ENCODE peak calls at places on chromosomes 6 and 20, in six cellular contexts. X is OCI-LY7, C is psoas muscle, B is astrocyte of the spinal cord, N is WTC11, H is HFF-Myc. W is an unnamed sample.

GRCh38 chr20:34624628-34625027 is 52.3 kb downstream of the PIGU start:
- DNase-seq in C (no peak), N (no peak), X (no peak), H (no peak), B (no peak), W (no peak)

GRCh38 chr6:20893415-20893814 is 359.2 kb downstream of the CDKAL1 start:
- DNase-seq in N (no peak), B (no peak), X (no peak), H (no peak), C (no peak), W (no peak)

GRCh38 chr6:56474531-56474930 is 168.2 kb downstream of the DST start:
- DNase-seq in H (no peak), X (no peak), N (no peak), C (no peak), B (no peak), W (no peak)

GRCh38 chr6:156994215-156995076 is 217.3 kb downstream of the ARID1B start:
- DNase-seq in C (peak), B (no peak), N (no peak), H (no peak), X (no peak), W (no peak)

GRCh38 chr6:90413867-90414266 is 117.2 kb upstream of the BACH2 start:
- DNase-seq in C (no peak), X (peak), N (peak), H (no peak), B (peak), W (peak)

GRCh38 chr6:10532392-10532791 is 11.2 kb downstream of the GCNT2 start:
- DNase-seq in C (no peak), H (no peak), B (no peak), N (no peak), X (peak), W (no peak)

GRCh38 chr20:24910461-24910860 is 38.6 kb upstream of the CST7 start:
- DNase-seq in B (no peak), N (no peak), X (no peak), H (no peak), C (no peak), W (peak)

GRCh38 chr6:87421576-87421975 is 13.8 kb downstream of the CFAP206 start:
- DNase-seq in H (no peak), C (no peak), N (no peak), X (no peak), B (no peak), W (no peak)

GRCh38 chr20:25067102-25067987 is 9.4 kb upstream of the ACSS1 start:
- DNase-seq in N (peak), H (no peak), X (no peak), B (no peak), C (no peak), W (no peak)

GRCh38 chr6:93550551-93551276 is 131.4 kb upstream of the EPHA7 start:
- DNase-seq in X (no peak), B (peak), C (no peak), H (no peak), N (no peak), W (no peak)

GRCh38 chr6:11251553-11252358 is 19.3 kb upstream of the NEDD9 start:
- DNase-seq in C (peak), N (no peak), H (no peak), X (no peak), B (peak), W (no peak)

GRCh38 chr20:6007094-6007528 is 46.7 kb downstream of the LRRN4 start:
- DNase-seq in B (no peak), H (no peak), N (no peak), X (peak), C (no peak), W (no peak)

GRCh38 chr20:52201395-52201794 is 9.8 kb upstream of the ZFP64 start:
- DNase-seq in X (no peak), B (no peak), H (no peak), N (no peak), C (no peak), W (no peak)

GRCh38 chr6:7993399-7993798 is 70.8 kb downstream of the BLOC1S5 start:
- DNase-seq in C (no peak), H (no peak), X (no peak), N (no peak), B (no peak), W (no peak)

GRCh38 chr6:7996538-7997225 is 67.5 kb downstream of the BLOC1S5 start:
- DNase-seq in B (peak), H (no peak), C (no peak), X (no peak), N (no peak), W (no peak)

GRCh38 chr6:7993952-7994351 is 70.2 kb downstream of the BLOC1S5 start:
- DNase-seq in H (no peak), N (no peak), C (no peak), B (no peak), X (peak), W (no peak)

GRCh38 chr6:7991536-7991935 is 72.7 kb downstream of the BLOC1S5 start:
- DNase-seq in N (no peak), H (no peak), B (no peak), C (no peak), X (no peak), W (no peak)

DNA sequence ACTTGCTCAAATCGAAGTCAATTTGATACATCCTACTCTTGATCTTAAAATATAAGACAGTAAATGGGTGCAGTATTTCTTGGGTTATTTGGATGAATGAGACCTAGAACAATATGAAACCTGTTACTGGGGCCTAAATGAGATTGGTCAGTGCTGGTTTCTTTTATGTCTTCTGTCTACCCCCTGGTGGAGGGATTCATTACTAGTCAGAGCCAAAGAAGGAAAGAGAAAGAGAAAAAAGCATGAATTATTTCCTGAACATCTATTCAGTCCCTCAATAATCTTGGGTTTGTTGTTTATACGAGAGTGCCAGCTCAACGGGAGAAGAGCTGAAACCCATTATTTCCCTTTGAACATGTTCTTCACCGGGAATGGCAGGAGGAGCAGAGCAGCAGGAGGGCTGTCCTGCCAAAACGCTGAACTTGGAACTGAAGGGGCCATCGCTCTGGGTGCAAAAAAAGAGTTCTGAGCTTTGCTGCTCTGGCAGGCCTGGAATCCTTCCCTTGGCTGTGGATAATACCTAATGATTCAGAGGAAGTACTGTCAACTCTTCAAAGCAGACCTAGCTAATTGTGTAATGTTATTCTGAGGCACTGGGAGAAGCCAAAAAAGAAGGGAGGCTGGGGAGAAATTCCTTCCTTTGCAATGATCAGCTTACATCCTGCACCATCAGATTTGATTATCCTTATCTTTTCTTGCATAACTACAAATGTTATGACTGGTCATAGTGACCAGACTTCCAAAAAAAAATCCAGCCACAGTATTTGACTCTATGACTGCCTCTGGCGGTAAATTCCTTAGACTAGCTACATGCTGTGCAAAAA is 72.0 kb downstream of the BLOC1S5 start:
- DNase-seq in C (peak), H (no peak), N (no peak), X (peak), B (peak), W (peak)
- TF ChIP-seq CTCF in C (peak), H (peak), N (no peak), X (peak), B (peak), W (peak)

DNA sequence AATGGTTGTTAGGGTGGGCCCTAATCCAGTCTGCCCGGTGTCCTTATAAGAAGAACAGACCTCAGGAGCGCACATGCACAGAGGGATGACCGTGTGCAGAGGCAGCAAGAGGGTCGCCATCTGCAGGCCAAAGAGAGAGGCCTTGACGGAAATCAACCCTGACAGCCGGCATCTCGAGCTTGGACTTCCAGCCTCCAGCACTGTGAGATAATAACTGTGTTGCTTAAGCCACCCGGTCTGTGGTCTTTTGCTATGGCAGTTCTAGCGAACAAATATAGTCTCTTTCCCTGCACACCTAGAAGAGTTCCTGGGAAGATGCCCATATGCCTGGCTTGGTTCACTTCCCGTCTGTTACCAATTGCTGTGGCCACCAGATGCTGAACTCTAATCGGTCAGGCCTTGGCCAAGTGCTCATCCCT is 35.3 kb upstream of the PTGIS start:
- DNase-seq in C (peak), X (peak), B (peak), N (peak), H (no peak), W (no peak)
- TF ChIP-seq CTCF in C (peak), X (peak), B (peak), N (no peak), H (peak), W (no peak)

GRCh38 chr20:23245553-23246128 is 105.0 kb upstream of the NXT1 start:
- DNase-seq in H (no peak), C (peak), X (peak), B (peak), N (peak), W (peak)
- TF ChIP-seq CTCF in H (peak), C (peak), X (peak), B (peak), N (peak), W (peak)

GRCh38 chr6:138605958-138606357 is 106.7 kb upstream of the NHSL1 start:
- DNase-seq in N (no peak), X (no peak), C (no peak), B (no peak), H (no peak), W (no peak)

GRCh38 chr6:138608896-138609295 is 109.6 kb upstream of the NHSL1 start:
- DNase-seq in H (no peak), C (no peak), B (no peak), N (no peak), X (no peak), W (no peak)

GRCh38 chr6:138610816-138611215 is 111.5 kb upstream of the NHSL1 start:
- DNase-seq in N (no peak), H (no peak), X (no peak), C (no peak), B (no peak), W (no peak)

GRCh38 chr6:138609801-138610430 is 110.6 kb upstream of the NHSL1 start:
- DNase-seq in C (no peak), N (no peak), B (peak), H (no peak), X (no peak), W (no peak)

DNA sequence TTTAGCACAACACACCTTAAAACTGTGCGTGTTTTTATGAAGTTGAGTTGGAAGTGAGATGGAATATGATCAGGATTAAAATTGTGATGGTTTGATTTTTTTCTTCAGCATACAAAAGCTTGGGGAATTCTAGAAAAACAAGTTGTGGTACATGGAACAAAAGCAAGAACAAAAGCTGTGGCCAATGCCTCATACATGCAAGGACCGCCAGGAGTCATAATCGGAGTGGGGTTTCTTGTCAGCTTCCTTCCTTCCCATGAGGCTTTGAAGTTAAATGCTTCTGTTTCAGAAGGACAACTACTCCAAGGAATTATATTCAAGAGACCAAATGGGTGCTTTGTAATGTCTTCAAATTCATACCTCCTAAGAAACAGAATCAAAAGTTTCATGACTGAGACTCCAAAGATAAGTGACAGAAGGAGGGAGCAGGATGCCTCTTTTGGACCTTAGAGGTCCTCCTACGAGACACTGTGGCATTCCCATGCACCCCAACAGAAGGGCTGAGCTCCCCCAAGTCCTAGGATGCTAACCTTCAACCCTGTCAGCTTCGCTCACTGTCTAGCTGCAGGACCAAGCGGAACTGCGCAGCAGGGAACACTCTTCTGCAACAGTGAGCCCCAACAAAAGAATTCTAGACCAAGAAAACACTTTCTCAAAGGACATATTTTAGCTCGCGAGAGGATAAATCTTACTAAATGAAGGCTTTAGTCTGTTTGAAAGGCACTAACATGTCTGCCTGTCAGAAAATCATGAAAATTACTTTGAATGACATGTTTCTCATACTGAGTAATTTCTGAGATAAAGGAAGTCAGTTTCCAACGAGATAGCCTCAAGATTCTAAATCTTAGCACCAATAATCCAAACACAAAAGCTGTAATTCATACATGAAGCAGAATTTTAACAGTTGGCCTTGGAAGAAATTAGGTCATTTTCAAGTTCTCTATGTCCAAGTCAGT is 108.5 kb upstream of the NHSL1 start:
- DNase-seq in H (no peak), X (no peak), B (peak), N (no peak), C (no peak), W (no peak)
- TF ChIP-seq CTCF in H (no peak), X (no peak), B (peak), N (no peak), C (no peak), W (no peak)

GRCh38 chr20:48858075-48858790 is 30.4 kb upstream of the PREX1 start:
- DNase-seq in B (no peak), N (no peak), H (no peak), C (no peak), X (no peak), W (no peak)
- TF ChIP-seq CTCF in B (no peak), N (no peak), H (no peak), C (no peak), X (no peak), W (no peak)

GRCh38 chr6:96943535-96943934 is 19.0 kb downstream of the KLHL32 start:
- DNase-seq in H (no peak), B (no peak), X (no peak), N (no peak), C (no peak), W (no peak)

GRCh38 chr6:96948631-96949030 is 24.1 kb downstream of the KLHL32 start:
- DNase-seq in C (no peak), X (no peak), B (no peak), N (no peak), H (no peak), W (no peak)

GRCh38 chr6:96942676-96943075 is 18.1 kb downstream of the KLHL32 start:
- DNase-seq in B (no peak), C (no peak), H (no peak), X (no peak), N (no peak), W (no peak)

GRCh38 chr6:96947055-96947454 is 22.5 kb downstream of the KLHL32 start:
- DNase-seq in X (no peak), H (no peak), B (no peak), N (no peak), C (no peak), W (peak)
- TF ChIP-seq CTCF in X (no peak), H (no peak), B (no peak), N (no peak), C (no peak), W (no peak)

GRCh38 chr20:10218536-10219451 is at the start of gene SNAP25:
- DNase-seq in B (peak), H (no peak), X (no peak), N (peak), C (no peak), W (peak)
- TF ChIP-seq CTCF in B (no peak), H (no peak), X (no peak), N (no peak), C (no peak), W (no peak)

GRCh38 chr6:33702345-33702977 is 9.0 kb downstream of the UQCC2 start:
- DNase-seq in N (peak), B (peak), H (no peak), C (no peak), X (peak), W (peak)
- TF ChIP-seq CTCF in N (peak), B (peak), H (peak), C (peak), X (peak), W (no peak)

DNA sequence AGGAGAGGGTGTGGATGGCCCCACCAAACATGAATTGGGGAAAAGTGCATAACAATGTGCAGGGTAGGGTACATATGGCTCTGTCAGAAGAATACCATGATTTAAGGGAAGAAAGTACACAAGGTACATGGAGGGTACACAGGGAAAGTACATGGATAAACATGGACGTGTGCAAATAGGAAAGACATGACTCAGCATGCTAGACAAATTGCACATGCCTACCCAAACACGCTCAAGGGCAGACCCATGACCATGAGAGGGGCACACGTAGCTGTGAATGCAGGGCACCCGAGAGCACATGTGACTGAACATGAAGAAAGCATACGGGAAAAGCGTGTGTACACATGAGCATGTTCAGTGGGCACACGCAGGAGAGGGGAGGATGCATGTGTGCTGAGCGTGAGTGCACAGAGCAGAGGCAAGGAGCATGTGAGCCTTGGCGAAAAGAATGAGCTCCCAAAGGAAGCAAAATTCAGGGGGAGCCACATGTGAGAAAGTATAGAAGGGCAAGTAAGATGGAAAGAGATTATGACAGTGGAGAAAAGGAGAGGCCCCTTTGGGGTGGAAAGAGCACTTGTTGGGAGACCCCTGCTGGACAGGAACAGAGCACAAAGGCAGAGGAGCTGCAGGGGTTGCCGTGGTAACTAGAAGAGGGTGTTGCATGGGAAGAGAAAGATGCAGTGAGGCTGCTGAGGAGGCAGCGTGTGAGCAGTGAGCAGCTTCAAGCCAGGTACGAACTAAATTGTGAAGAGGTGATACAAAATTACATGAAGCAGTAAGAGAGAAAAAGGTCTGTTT is 17.8 kb downstream of the OR2H2 start:
- DNase-seq in H (no peak), X (peak), C (no peak), N (peak), B (no peak), W (peak)
- TF ChIP-seq CTCF in H (peak), X (peak), C (no peak), N (peak), B (peak), W (no peak)